ENCODE peak calls at places on chromosome 6, in nine cellular contexts. E, F, X, O, P, Z, T, N and B are unnamed samples.
A peak's percentile ranks its signal among the peaks of the same experiment; 100 is the strongest.

GRCh38 chr6:87919416-87919815 is 128.2 kb upstream of the SPACA1 start:
- DNase-seq in O (no peak), E (no peak), F (no peak), X (no peak), Z (no peak), P (no peak), T (no peak), N (no peak), B (no peak)

GRCh38 chr6:72966628-72967280 is 258.5 kb downstream of the KHDC1L start:
- DNase-seq in Z (no peak), E (no peak), N (no peak), P (no peak), X (no peak), T (no peak), F (no peak), O (no peak), B (peak; percentile 68)

GRCh38 chr6:142307963-142308748 is 6.3 kb downstream of the ADGRG6 start:
- DNase-seq in X (no peak), P (no peak), Z (no peak), N (no peak), F (no peak), T (no peak), E (no peak), O (no peak), B (no peak)

GRCh38 chr6:25842526-25842925 is 10.7 kb upstream of the SLC17A1 start:
- DNase-seq in N (no peak), F (no peak), P (no peak), O (no peak), X (no peak), E (no peak), Z (no peak), T (no peak), B (no peak)

GRCh38 chr6:116218172-116218633 is 35.7 kb downstream of the TSPYL4 start:
- DNase-seq in X (no peak), T (no peak), N (no peak), Z (no peak), F (no peak), E (no peak), P (no peak), O (no peak), B (peak; percentile 60)

GRCh38 chr6:15547379-15547778 is 115.4 kb downstream of the DTNBP1 start:
- DNase-seq in N (no peak), X (no peak), P (no peak), E (no peak), T (no peak), O (no peak), F (no peak), Z (no peak), B (no peak)

GRCh38 chr6:89921197-89921596 is 26.9 kb downstream of the GJA10 start:
- DNase-seq in F (no peak), X (no peak), P (no peak), T (no peak), Z (no peak), E (no peak), N (no peak), O (no peak), B (no peak)

GRCh38 chr6:21479140-21479539 is 114.4 kb upstream of the SOX4 start:
- DNase-seq in Z (no peak), F (peak; percentile 10), O (no peak), T (no peak), P (peak; percentile 28), E (no peak), X (no peak), N (no peak), B (peak; percentile 32)

GRCh38 chr6:92124126-92124525 is 1295.2 kb downstream of the EPHA7 start:
- DNase-seq in T (no peak), F (no peak), P (no peak), Z (no peak), N (no peak), E (no peak), X (no peak), O (no peak), B (peak; percentile 74)